ENCODE peak calls at places on chromosome 7, in five cellular contexts. One of them, this sample, is unnamed.

GRCh38 chr7:138527746-138528223 is 67.7 kb downstream of the TRIM24 start:
- DNase-seq in GM12891: no peak
- DNase-seq in cardiac fibroblast: peak
- DNase-seq in NB4: peak
- DNase-seq in AG08396: no peak
- DNase-seq in this sample: no peak

GRCh38 chr7:44477063-44477830 is 13.2 kb downstream of the NUDCD3 start:
- DNase-seq in GM12891: no peak
- DNase-seq in cardiac fibroblast: peak
- DNase-seq in NB4: peak
- DNase-seq in AG08396: peak
- DNase-seq in this sample: peak

GRCh38 chr7:70193514-70193913 is 595.2 kb downstream of the AUTS2 start:
- DNase-seq in GM12891: no peak
- DNase-seq in cardiac fibroblast: peak
- DNase-seq in NB4: peak
- DNase-seq in AG08396: no peak
- DNase-seq in this sample: no peak

GRCh38 chr7:11332186-11332864 is 358.7 kb downstream of the PHF14 start:
- DNase-seq in GM12891: peak
- DNase-seq in cardiac fibroblast: no peak
- DNase-seq in NB4: no peak
- DNase-seq in AG08396: no peak
- DNase-seq in this sample: no peak

GRCh38 chr7:14351167-14351566 is 361.7 kb upstream of the ETV1 start:
- DNase-seq in GM12891: no peak
- DNase-seq in cardiac fibroblast: peak
- DNase-seq in NB4: no peak
- DNase-seq in AG08396: no peak
- DNase-seq in this sample: no peak

GRCh38 chr7:80481196-80481884 is 30.5 kb downstream of the GNAT3 start:
- DNase-seq in GM12891: no peak
- DNase-seq in cardiac fibroblast: no peak
- DNase-seq in NB4: no peak
- DNase-seq in AG08396: no peak
- DNase-seq in this sample: no peak

GRCh38 chr7:158655931-158656441 is 48.6 kb downstream of the NCAPG2 start:
- DNase-seq in GM12891: peak
- DNase-seq in cardiac fibroblast: no peak
- DNase-seq in NB4: no peak
- DNase-seq in AG08396: no peak
- DNase-seq in this sample: no peak

GRCh38 chr7:19001854-19002253 is 115.6 kb downstream of the TWIST1 start:
- DNase-seq in GM12891: no peak
- DNase-seq in cardiac fibroblast: peak
- DNase-seq in NB4: no peak
- DNase-seq in AG08396: no peak
- DNase-seq in this sample: no peak

This sample was measured in GM04504.